ENCODE peak calls at places on chromosomes 7 and 10, in ten cellular contexts. S is fibroblast of lung, G is WTC11, Q is HepG2, L is Calu3, U is heart right ventricle, A is cardiac muscle cell, J is pancreas, C is upper lobe of right lung, O is AG09309. P is an unnamed sample.

GRCh38 chr10:110460111-110460809 is 37.4 kb upstream of the DUSP5 start:
- DNase-seq in S (peak; percentile 44), G (no peak), Q (peak; percentile 32), L (peak; percentile 10), U (peak; percentile 29), A (no peak), J (no peak), C (no peak), O (no peak), P (peak; percentile 13)

GRCh38 chr7:106959753-106960152 is 84.8 kb upstream of the PRKAR2B start:
- DNase-seq in S (no peak), G (peak; percentile 58), Q (no peak), L (peak; percentile 6), U (no peak), A (no peak), J (no peak), C (no peak), O (no peak), P (no peak)

GRCh38 chr7:74656421-74656910 is 1.1 kb upstream of the GTF2I start:
- DNase-seq in S (peak; percentile 35), G (peak; percentile 32), Q (peak; percentile 51), L (peak; percentile 45), U (peak; percentile 63), A (peak; percentile 30), J (peak; percentile 72), C (peak; percentile 78), O (no peak), P (peak; percentile 25)

GRCh38 chr7:11170863-11171568 is 197.3 kb downstream of the PHF14 start:
- DNase-seq in S (no peak), G (no peak), Q (no peak), L (no peak), U (no peak), A (no peak), J (no peak), C (no peak), O (no peak), P (no peak)

GRCh38 chr7:142745091-142745635 is 4.1 kb upstream of the PRSS1 start:
- DNase-seq in S (peak; percentile 13), G (no peak), Q (no peak), L (no peak), U (no peak), A (no peak), J (no peak), C (no peak), O (no peak), P (no peak)

GRCh38 chr7:45601094-45601493 is 26.9 kb downstream of the ADCY1 start:
- DNase-seq in S (no peak), G (no peak), Q (no peak), L (no peak), U (no peak), A (no peak), J (no peak), C (peak; percentile 28), O (no peak), P (no peak)

GRCh38 chr7:156475179-156475578 is 165.4 kb upstream of the RNF32 start:
- DNase-seq in S (peak; percentile 21), G (no peak), Q (no peak), L (no peak), U (no peak), A (no peak), J (no peak), C (no peak), O (no peak), P (no peak)

GRCh38 chr7:157719705-157720655 is 383.2 kb downstream of the DNAJB6 start:
- DNase-seq in S (no peak), G (no peak), Q (no peak), L (no peak), U (no peak), A (no peak), J (no peak), C (no peak), O (no peak), P (no peak)

GRCh38 chr10:111956841-111957240 is 226.7 kb downstream of the GPAM start:
- DNase-seq in S (no peak), G (no peak), Q (no peak), L (peak; percentile 21), U (no peak), A (no peak), J (no peak), C (no peak), O (no peak), P (no peak)

GRCh38 chr7:85287126-85287825 is 100.4 kb upstream of the SEMA3D start:
- DNase-seq in S (peak; percentile 3), G (no peak), Q (no peak), L (no peak), U (no peak), A (peak; percentile 23), J (no peak), C (no peak), O (peak; percentile 13), P (peak; percentile 10)

GRCh38 chr10:63491558-63492316 is 26.0 kb upstream of the JMJD1C start:
- DNase-seq in S (peak; percentile 63), G (no peak), Q (no peak), L (peak; percentile 22), U (no peak), A (peak; percentile 97), J (no peak), C (no peak), O (peak; percentile 76), P (peak; percentile 95)

GRCh38 chr10:35079763-35080162 is 10.4 kb downstream of the CUL2 start:
- DNase-seq in S (peak; percentile 83), G (no peak), Q (no peak), L (no peak), U (no peak), A (peak; percentile 72), J (no peak), C (no peak), O (peak; percentile 52), P (peak; percentile 57)

GRCh38 chr10:103454026-103454425 is 1.9 kb upstream of the CALHM2 start:
- DNase-seq in S (no peak), G (no peak), Q (no peak), L (no peak), U (no peak), A (no peak), J (no peak), C (no peak), O (no peak), P (no peak)

GRCh38 chr7:5143106-5143505 is 46.9 kb upstream of the WIPI2 start:
- DNase-seq in S (no peak), G (no peak), Q (no peak), L (no peak), U (no peak), A (no peak), J (no peak), C (no peak), O (no peak), P (no peak)

GRCh38 chr10:45473126-45473525 is 99.1 kb downstream of the ALOX5 start:
- DNase-seq in S (no peak), G (no peak), Q (no peak), L (no peak), U (no peak), A (no peak), J (no peak), C (no peak), O (no peak), P (no peak)

GRCh38 chr10:110916554-110917346 is 2.2 kb downstream of the BBIP1 start:
- DNase-seq in S (peak; percentile 92), G (no peak), Q (no peak), L (no peak), U (no peak), A (peak; percentile 58), J (no peak), C (no peak), O (peak; percentile 94), P (peak; percentile 78)

GRCh38 chr7:25830986-25831558 is 320.9 kb upstream of the NFE2L3 start:
- DNase-seq in S (no peak), G (no peak), Q (no peak), L (no peak), U (no peak), A (no peak), J (no peak), C (no peak), O (no peak), P (no peak)

GRCh38 chr7:151010307-151011096 is 13.8 kb downstream of the ATG9B start:
- DNase-seq in S (peak; percentile 32), G (no peak), Q (no peak), L (no peak), U (no peak), A (peak; percentile 52), J (no peak), C (no peak), O (no peak), P (no peak)

GRCh38 chr7:12518920-12519681 is 51.4 kb upstream of the SCIN start:
- DNase-seq in S (peak; percentile 7), G (peak; percentile 68), Q (peak; percentile 34), L (peak; percentile 46), U (no peak), A (peak; percentile 21), J (no peak), C (no peak), O (no peak), P (peak; percentile 4)
- TF ChIP-seq CTCF in S (peak; percentile 74), G (peak; percentile 75), Q (peak; percentile 48), L (peak; percentile 71), U (no peak), A (peak; percentile 57), J (no peak), C (peak; percentile 27), O (peak; percentile 57), P (peak; percentile 65)

GRCh38 chr10:7410800-7411670 is at the start of gene SFMBT2:
- DNase-seq in S (peak; percentile 58), G (peak; percentile 77), Q (no peak), L (peak; percentile 44), U (peak; percentile 73), A (peak; percentile 76), J (peak; percentile 50), C (peak; percentile 83), O (peak; percentile 3), P (peak; percentile 84)
- TF ChIP-seq CTCF in S (no peak), G (no peak), Q (no peak), L (no peak), U (no peak), A (peak; percentile 6), J (no peak), C (peak; percentile 19), O (no peak), P (no peak)

GRCh38 chr7:99648843-99649242 is 31.0 kb downstream of the CYP3A5 start:
- DNase-seq in S (no peak), G (no peak), Q (no peak), L (no peak), U (no peak), A (no peak), J (no peak), C (no peak), O (no peak), P (peak; percentile 3)
- TF ChIP-seq CTCF in S (no peak), G (no peak), Q (no peak), L (no peak), U (no peak), A (no peak), J (no peak), C (no peak), O (no peak), P (no peak)

GRCh38 chr10:90722832-90723231 is 135.0 kb downstream of the HTR7 start:
- DNase-seq in S (no peak), G (no peak), Q (no peak), L (no peak), U (no peak), A (no peak), J (no peak), C (no peak), O (no peak), P (no peak)

GRCh38 chr10:90712529-90712928 is 145.3 kb downstream of the HTR7 start:
- DNase-seq in S (no peak), G (no peak), Q (no peak), L (no peak), U (no peak), A (no peak), J (no peak), C (no peak), O (no peak), P (no peak)

GRCh38 chr10:90723416-90724068 is 134.3 kb downstream of the HTR7 start:
- DNase-seq in S (no peak), G (no peak), Q (no peak), L (no peak), U (no peak), A (no peak), J (no peak), C (no peak), O (no peak), P (no peak)

GRCh38 chr10:90718185-90718584 is 139.7 kb downstream of the HTR7 start:
- DNase-seq in S (peak; percentile 10), G (no peak), Q (no peak), L (no peak), U (no peak), A (peak; percentile 38), J (no peak), C (no peak), O (no peak), P (peak; percentile 35)
- TF ChIP-seq CTCF in S (peak; percentile 51), G (no peak), Q (peak; percentile 14), L (no peak), U (no peak), A (peak; percentile 26), J (no peak), C (no peak), O (peak; percentile 10), P (peak; percentile 25)

P was measured in cardiac fibroblast.